ENCODE peak calls at places on chromosomes 12 and 14, in four cellular contexts. E is HCT116, F is neural crest cell, J is uterus. O is an unnamed sample.

GRCh38 chr12:79933580-79934264 is 1.2 kb downstream of the PPP1R12A start:
- DNase-seq in E (no peak), F (no peak), J (no peak), O (peak)

GRCh38 chr14:33617154-33617553 is 333.7 kb downstream of the EGLN3 start:
- DNase-seq in E (no peak), F (no peak), J (no peak), O (no peak)

GRCh38 chr12:68113644-68114043 is 45.9 kb downstream of the IFNG start:
- DNase-seq in E (peak), F (no peak), J (no peak), O (no peak)

GRCh38 chr12:110224379-110225304 is 56.4 kb upstream of the ATP2A2 start:
- DNase-seq in E (no peak), F (no peak), J (peak), O (peak)

GRCh38 chr12:3748620-3749019 is 4.3 kb downstream of the CRACR2A start:
- DNase-seq in E (no peak), F (no peak), J (no peak), O (no peak)

GRCh38 chr12:127773520-127773919 is 493.4 kb upstream of the TMEM132C start:
- DNase-seq in E (no peak), F (no peak), J (no peak), O (no peak)

GRCh38 chr14:89013698-89014569 is 189.5 kb downstream of the TTC8 start:
- DNase-seq in E (no peak), F (no peak), J (no peak), O (no peak)

GRCh38 chr12:79127268-79127895 is 262.8 kb downstream of the SYT1 start:
- DNase-seq in E (no peak), F (no peak), J (no peak), O (no peak)

GRCh38 chr12:50597200-50598195 is 92.7 kb downstream of the DIP2B start:
- DNase-seq in E (peak), F (no peak), J (peak), O (no peak)

GRCh38 chr12:53623526-53623925 is 2.7 kb downstream of the ATF7 start:
- DNase-seq in E (no peak), F (no peak), J (no peak), O (no peak)

GRCh38 chr12:127516467-127516866 is 750.5 kb upstream of the TMEM132C start:
- DNase-seq in E (no peak), F (no peak), J (no peak), O (no peak)

GRCh38 chr14:59438148-59438766 is 26.9 kb downstream of the GPR135 start:
- DNase-seq in E (no peak), F (no peak), J (no peak), O (no peak)

GRCh38 chr12:52086944-52087835 is 7.7 kb downstream of the SMIM41 start:
- DNase-seq in E (no peak), F (no peak), J (no peak), O (no peak)

GRCh38 chr14:61670576-61670975 is 24.7 kb upstream of the HIF1A start:
- DNase-seq in E (no peak), F (no peak), J (no peak), O (no peak)

GRCh38 chr14:61663312-61663974 is 31.9 kb upstream of the HIF1A start:
- DNase-seq in E (no peak), F (no peak), J (no peak), O (no peak)

GRCh38 chr14:61672796-61673195 is 22.5 kb upstream of the HIF1A start:
- DNase-seq in E (no peak), F (no peak), J (no peak), O (no peak)

GRCh38 chr14:61671086-61671485 is 24.2 kb upstream of the HIF1A start:
- DNase-seq in E (no peak), F (no peak), J (no peak), O (no peak)

GRCh38 chr14:61668267-61668666 is 27.0 kb upstream of the HIF1A start:
- DNase-seq in E (no peak), F (no peak), J (no peak), O (no peak)
- TF ChIP-seq CTCF in E (no peak), F (no peak), J (no peak), O (no peak)

DNA sequence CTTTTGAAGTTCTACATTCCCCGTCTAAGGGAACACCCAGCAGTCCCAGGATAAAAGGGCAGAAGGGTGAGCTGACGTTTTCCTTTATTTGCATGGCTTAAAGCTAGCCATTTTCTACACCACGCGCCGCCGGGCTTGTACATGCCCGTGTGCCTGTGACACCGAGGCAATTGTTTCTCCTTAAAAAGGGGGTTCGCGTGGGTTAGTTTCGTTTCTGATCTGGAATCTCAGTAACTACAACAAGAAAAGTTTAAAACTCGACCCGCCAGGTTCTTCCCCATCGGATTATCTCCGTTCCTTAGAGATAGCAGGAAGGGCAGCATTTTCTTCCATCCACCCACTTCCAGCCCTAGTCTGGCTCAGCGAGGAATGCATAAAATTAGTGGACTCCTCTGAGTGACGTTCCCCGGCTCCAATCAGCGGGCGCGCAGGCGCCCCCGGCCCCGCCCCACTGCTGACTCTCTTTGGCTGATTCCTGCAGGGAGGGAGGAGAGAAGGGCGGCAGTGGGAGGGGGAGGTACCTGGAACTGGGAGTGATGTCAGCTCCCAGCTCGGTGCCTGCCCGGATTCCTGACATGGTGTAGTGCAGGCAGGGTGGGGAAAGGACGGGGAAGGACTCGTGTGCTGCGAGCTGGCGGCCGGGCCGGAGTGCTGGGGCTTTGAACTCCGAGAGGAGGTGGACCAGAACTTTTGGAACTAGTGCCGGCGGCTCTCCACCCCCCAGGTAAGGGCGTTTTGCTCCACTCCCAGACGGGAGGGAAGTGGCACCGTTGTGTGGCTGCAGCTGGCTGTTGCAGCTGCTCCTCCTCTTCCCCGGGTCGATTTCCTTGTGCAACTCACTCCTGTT is at the start of gene PPFIBP1:
- DNase-seq in E (peak), F (peak), J (peak), O (peak)
- TF ChIP-seq CTCF in E (no peak), F (peak), J (no peak), O (peak)

GRCh38 chr12:86550222-86551145 is 294.3 kb upstream of the MGAT4C start:
- DNase-seq in E (no peak), F (no peak), J (no peak), O (no peak)

DNA sequence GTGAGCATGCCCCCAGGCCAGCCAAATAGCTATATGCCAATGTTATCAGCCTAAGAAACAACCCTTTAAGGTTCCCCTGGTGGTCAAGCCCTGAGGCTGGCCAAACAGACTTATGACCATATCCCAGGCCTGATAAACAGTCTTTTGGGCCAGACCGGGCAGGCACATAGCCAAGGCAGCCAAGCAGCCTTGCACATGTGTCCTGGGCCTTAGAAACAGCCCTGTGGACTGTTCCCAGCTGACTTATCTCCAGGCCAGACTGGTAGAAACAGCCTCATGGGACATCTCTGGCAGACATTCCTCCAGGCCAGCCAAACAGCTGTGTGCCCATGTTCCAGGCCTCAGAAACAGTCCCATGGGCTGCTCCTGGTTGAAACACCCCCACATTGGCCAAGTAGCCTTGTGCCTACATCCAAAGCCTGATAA is 295.0 kb upstream of the MGAT4C start:
- DNase-seq in E (no peak), F (no peak), J (no peak), O (no peak)
- TF ChIP-seq CTCF in E (no peak), F (no peak), J (no peak), O (no peak)

DNA sequence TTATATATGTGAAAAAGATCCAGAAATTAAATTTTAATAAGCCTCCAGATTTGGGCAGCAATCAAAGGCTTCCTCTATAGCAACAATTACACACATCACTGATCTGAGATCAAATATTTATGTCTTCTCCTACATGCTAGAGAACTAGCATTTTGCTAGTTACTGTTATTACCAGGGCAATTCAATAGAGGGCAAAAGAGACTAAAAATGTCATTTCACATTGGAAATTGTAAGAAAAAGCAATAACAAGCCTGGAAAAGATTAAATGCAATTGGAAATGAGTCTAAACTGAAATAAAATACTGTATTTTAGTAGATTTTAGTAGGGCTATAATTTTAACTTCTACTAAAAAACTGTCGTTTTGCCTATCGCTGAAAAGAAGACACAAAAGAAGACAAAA is 32.6 kb upstream of the ANO6 start:
- DNase-seq in E (no peak), F (no peak), J (no peak), O (no peak)
- TF ChIP-seq CTCF in E (peak), F (peak), J (peak), O (peak)

GRCh38 chr14:20698934-20699333 is 10.4 kb downstream of the ANG start:
- DNase-seq in E (no peak), F (no peak), J (no peak), O (no peak)

GRCh38 chr14:20696776-20697175 is 8.2 kb downstream of the ANG start:
- DNase-seq in E (no peak), F (no peak), J (no peak), O (no peak)

GRCh38 chr14:20698018-20698329 is 9.4 kb downstream of the ANG start:
- DNase-seq in E (no peak), F (no peak), J (no peak), O (no peak)

GRCh38 chr14:20692111-20692751 is 3.7 kb downstream of the ANG start:
- DNase-seq in E (no peak), F (no peak), J (no peak), O (no peak)

DNA sequence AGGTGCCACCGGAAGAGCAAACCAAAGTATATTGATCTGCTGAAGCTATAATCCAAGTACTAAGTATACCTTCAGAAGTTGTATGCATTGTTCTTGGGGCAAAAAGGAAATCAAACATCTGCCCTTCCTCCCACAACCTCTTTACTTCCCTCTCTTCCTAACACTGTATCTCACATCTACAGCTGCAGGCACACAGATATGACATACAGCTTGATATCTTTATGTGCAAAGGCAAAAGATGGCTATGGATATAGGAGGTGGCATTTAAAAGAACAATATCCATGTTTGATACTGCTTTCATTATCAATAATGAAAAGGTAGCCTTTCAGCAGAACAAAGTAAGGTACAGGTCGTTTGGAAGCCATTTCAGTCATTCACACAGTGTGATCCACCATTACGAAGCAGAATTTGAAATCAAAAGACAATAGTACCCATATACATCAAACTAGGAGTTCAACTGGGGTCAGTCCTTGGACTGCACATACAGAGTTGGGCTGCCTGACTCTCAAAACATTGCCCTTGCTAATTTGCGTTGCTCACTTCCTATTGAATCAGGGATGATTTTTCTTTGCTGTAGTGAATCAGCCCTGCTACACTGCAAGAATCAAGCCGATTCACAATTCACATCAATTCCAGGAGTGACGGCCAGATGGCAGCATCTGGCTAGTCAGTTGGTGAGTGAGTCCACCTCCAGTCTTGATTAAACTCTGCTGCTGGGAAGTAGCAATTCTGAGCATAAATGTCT is 8.9 kb downstream of the ANG start:
- DNase-seq in E (peak), F (peak), J (no peak), O (peak)
- TF ChIP-seq CTCF in E (peak), F (peak), J (peak), O (peak)

DNA sequence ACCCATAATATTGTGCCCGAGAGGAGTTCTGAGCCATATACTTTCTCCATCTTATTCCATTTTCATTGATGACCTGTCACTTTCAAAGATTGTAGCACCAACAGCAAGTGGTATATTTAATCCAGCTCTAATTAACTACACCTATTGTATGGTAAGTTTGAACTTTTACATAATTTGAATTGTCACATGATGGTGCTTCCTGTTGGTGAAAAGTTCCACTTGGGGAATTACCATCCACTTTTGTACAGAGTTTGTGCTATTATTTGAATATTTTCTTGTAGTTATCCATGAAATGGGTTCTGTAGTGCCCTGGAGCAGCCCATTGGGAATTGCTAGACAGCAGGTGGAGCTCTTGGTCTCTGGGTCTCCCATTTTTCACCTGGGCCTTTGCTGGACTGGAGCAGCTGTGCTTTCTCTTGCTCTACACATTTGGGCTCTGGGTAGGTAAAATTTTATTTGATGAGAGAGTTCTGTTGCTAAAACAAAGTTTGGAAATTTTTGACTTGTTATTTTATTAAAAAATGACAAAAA is 3.0 kb downstream of the SMCO3 start:
- DNase-seq in E (no peak), F (no peak), J (no peak), O (peak)
- TF ChIP-seq CTCF in E (peak), F (no peak), J (peak), O (peak)

GRCh38 chr12:104825408-104825807 is 132.7 kb downstream of the SLC41A2 start:
- DNase-seq in E (no peak), F (no peak), J (no peak), O (no peak)
- TF ChIP-seq CTCF in E (peak), F (peak), J (no peak), O (no peak)

DNA sequence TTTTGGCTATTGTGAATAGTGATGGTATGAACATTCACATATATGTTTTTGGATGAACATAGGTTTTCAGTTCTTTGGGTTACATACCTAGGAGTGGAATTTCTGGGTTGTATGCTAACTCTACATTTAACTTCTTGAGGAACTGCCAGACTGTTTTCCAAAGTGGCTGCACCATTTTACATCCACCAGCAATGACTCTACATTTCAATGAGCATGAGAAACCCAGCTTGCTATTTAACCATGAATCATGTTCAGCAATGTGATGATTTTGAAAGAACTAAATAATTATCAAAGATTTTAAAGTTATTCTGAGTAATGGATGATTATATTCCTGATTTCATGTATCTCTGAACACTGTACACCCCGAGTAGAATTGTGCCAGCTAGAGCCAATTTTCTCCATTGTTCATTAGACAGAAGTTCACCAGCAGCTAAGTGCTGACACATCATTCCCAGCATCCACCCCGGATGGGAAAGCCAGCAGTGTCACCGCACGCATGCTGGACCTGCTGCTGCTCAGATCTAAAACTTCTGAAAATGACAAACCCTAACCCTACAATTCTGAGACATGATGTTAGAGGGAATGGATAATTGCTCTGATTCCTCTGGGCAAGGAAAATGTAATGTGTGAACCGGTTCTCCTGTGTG is 13.3 kb upstream of the ANAPC5 start:
- DNase-seq in E (no peak), F (no peak), J (no peak), O (no peak)
- TF ChIP-seq CTCF in E (no peak), F (no peak), J (no peak), O (no peak)

DNA sequence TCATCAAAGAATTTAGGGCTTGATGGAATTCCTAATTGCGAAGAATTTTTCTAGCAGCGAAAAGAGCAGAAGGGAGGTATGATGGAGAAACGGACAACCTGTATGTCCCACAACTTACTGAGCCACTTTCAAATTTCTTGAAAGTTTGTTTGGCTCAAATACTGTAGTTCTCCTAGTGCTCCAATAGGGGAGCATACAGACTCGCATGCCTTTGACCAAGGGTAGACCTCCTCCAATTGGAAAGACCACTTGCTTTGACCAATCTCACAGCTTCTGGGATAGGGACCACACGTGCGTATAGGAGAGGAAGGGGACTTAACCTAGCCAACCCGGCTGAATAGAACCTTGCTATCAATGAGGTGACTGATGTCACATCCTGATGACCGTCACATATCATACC is 28.6 kb downstream of the SLC35F4 start:
- DNase-seq in E (no peak), F (no peak), J (no peak), O (no peak)
- TF ChIP-seq CTCF in E (no peak), F (no peak), J (no peak), O (no peak)

O was measured in LNCaP clone FGC.